ENCODE peak calls at places on chromosomes 13 and 19, in six cellular contexts. O is amygdala; V is NCI-H345; J is GM20000; X is naive B cell; Y is activated effector memory CD4-positive, alpha-beta T cell treated with Interleukin-2 at 50 U/mL for 16 hours. D is an unnamed sample.

GRCh38 chr13:30750036-30750435 is 14.7 kb downstream of the ALOX5AP start:
- DNase-seq in O (no peak), V (no peak), J (no peak), X (no peak), Y (no peak), D (no peak)

GRCh38 chr19:11581740-11582139 is 4.3 kb upstream of the ACP5 start:
- DNase-seq in O (no peak), V (no peak), J (peak), X (peak), Y (no peak), D (no peak)

GRCh38 chr19:4327877-4328242 is 10.8 kb downstream of the STAP2 start:
- DNase-seq in O (no peak), V (no peak), J (no peak), X (no peak), Y (no peak), D (no peak)

GRCh38 chr19:52689804-52690394 is 44.9 kb downstream of the ZNF611 start:
- DNase-seq in O (peak), V (no peak), J (no peak), X (peak), Y (no peak), D (peak)

GRCh38 chr19:33767898-33768413 is 28.7 kb upstream of the KCTD15 start:
- DNase-seq in O (no peak), V (no peak), J (no peak), X (no peak), Y (no peak), D (no peak)

GRCh38 chr19:29449371-29449770 is 76.4 kb upstream of the VSTM2B start:
- DNase-seq in O (no peak), V (no peak), J (no peak), X (no peak), Y (no peak), D (no peak)

GRCh38 chr19:782195-783043 is 14.8 kb upstream of the PTBP1 start:
- DNase-seq in O (no peak), V (no peak), J (no peak), X (no peak), Y (no peak), D (peak)

GRCh38 chr13:65921933-65922332 is 1308.2 kb downstream of the PCDH9 start:
- DNase-seq in O (no peak), V (no peak), J (no peak), X (no peak), Y (no peak), D (no peak)

GRCh38 chr19:47305309-47305751 is 4.3 kb upstream of the C5AR1 start:
- DNase-seq in O (peak), V (peak), J (peak), X (peak), Y (peak), D (peak)

GRCh38 chr13:48808689-48809088 is 155.0 kb downstream of the CYSLTR2 start:
- DNase-seq in O (no peak), V (no peak), J (no peak), X (no peak), Y (no peak), D (peak)

GRCh38 chr13:70255406-70255991 is 147.2 kb upstream of the KLHL1 start:
- DNase-seq in O (no peak), V (no peak), J (no peak), X (no peak), Y (no peak), D (no peak)

GRCh38 chr13:92136449-92137180 is 738.2 kb downstream of the GPC5 start:
- DNase-seq in O (no peak), V (no peak), J (no peak), X (no peak), Y (no peak), D (no peak)

GRCh38 chr19:29337029-29337428 is 124.1 kb upstream of the UQCRFS1 start:
- DNase-seq in O (no peak), V (no peak), J (peak), X (no peak), Y (no peak), D (no peak)

GRCh38 chr19:34808566-34808965 is 35.6 kb upstream of the ZNF599 start:
- DNase-seq in O (no peak), V (no peak), J (no peak), X (no peak), Y (no peak), D (peak)

GRCh38 chr13:43058836-43059235 is 35.5 kb downstream of the DNAJC15 start:
- DNase-seq in O (no peak), V (no peak), J (no peak), X (no peak), Y (no peak), D (no peak)

GRCh38 chr13:101258071-101258470 is 158.2 kb downstream of the NALCN start:
- DNase-seq in O (no peak), V (peak), J (peak), X (no peak), Y (no peak), D (peak)

GRCh38 chr13:49563513-49563912 is 21.8 kb downstream of the RCBTB1 start:
- DNase-seq in O (no peak), V (no peak), J (no peak), X (no peak), Y (no peak), D (peak)

GRCh38 chr19:850221-850978 is 1.7 kb upstream of the ELANE start:
- DNase-seq in O (peak), V (peak), J (no peak), X (no peak), Y (no peak), D (peak)

GRCh38 chr13:46844431-46844830 is 47.5 kb upstream of the ESD start:
- DNase-seq in O (no peak), V (no peak), J (no peak), X (no peak), Y (no peak), D (no peak)

GRCh38 chr13:35892837-35893814 is 238.1 kb downstream of the DCLK1 start:
- DNase-seq in O (no peak), V (no peak), J (no peak), X (no peak), Y (no peak), D (no peak)

GRCh38 chr13:108435393-108436149 is 166.1 kb downstream of the TNFSF13B start:
- DNase-seq in O (no peak), V (no peak), J (no peak), X (no peak), Y (no peak), D (no peak)

GRCh38 chr13:36862002-36862706 is 43.1 kb downstream of the RFXAP start:
- DNase-seq in O (no peak), V (no peak), J (no peak), X (no peak), Y (no peak), D (no peak)

GRCh38 chr13:43291289-43292055 is 268.1 kb downstream of the DNAJC15 start:
- DNase-seq in O (no peak), V (no peak), J (no peak), X (no peak), Y (no peak), D (no peak)

GRCh38 chr19:52307275-52307674 is 10.3 kb downstream of the ZNF480 start:
- DNase-seq in O (no peak), V (no peak), J (no peak), X (no peak), Y (no peak), D (peak)

GRCh38 chr19:40763963-40764362 is 11.4 kb upstream of the MIA start:
- DNase-seq in O (no peak), V (no peak), J (no peak), X (no peak), Y (no peak), D (no peak)

GRCh38 chr19:3983936-3984583 is 1.2 kb downstream of the EEF2 start:
- DNase-seq in O (no peak), V (no peak), J (peak), X (no peak), Y (no peak), D (peak)

GRCh38 chr19:41325947-41326706 is 16.2 kb downstream of the CCDC97 start:
- DNase-seq in O (peak), V (no peak), J (peak), X (peak), Y (no peak), D (peak)

GRCh38 chr19:6452899-6453298 is 6.7 kb downstream of the SLC25A23 start:
- DNase-seq in O (no peak), V (no peak), J (no peak), X (no peak), Y (no peak), D (no peak)

GRCh38 chr19:47544075-47544474 is 28.9 kb downstream of the ZNF541 start:
- DNase-seq in O (no peak), V (no peak), J (no peak), X (no peak), Y (no peak), D (no peak)

GRCh38 chr19:1907563-1908363 is 2.6 kb downstream of the ADAT3 start:
- DNase-seq in O (peak), V (no peak), J (no peak), X (no peak), Y (no peak), D (no peak)

GRCh38 chr13:41621716-41622508 is 164.6 kb downstream of the RGCC start:
- DNase-seq in O (no peak), V (no peak), J (no peak), X (no peak), Y (no peak), D (peak)

GRCh38 chr13:22138947-22139346 is 468.1 kb downstream of the FGF9 start:
- DNase-seq in O (no peak), V (no peak), J (no peak), X (no peak), Y (no peak), D (no peak)

GRCh38 chr19:4390017-4390861 is 10.1 kb downstream of the SH3GL1 start:
- DNase-seq in O (no peak), V (peak), J (no peak), X (no peak), Y (no peak), D (no peak)

GRCh38 chr13:112587767-112588489 is at the start of gene TUBGCP3:
- DNase-seq in O (peak), V (peak), J (peak), X (peak), Y (peak), D (peak)

GRCh38 chr19:55546822-55547614 is 1.7 kb upstream of the SBK3 start:
- DNase-seq in O (no peak), V (no peak), J (no peak), X (no peak), Y (no peak), D (peak)

GRCh38 chr19:13985771-13986347 is 20.3 kb downstream of the RFX1 start:
- DNase-seq in O (no peak), V (peak), J (no peak), X (no peak), Y (no peak), D (no peak)

GRCh38 chr13:106919093-106919492 is 351.2 kb upstream of the ARGLU1 start:
- DNase-seq in O (no peak), V (no peak), J (peak), X (no peak), Y (no peak), D (no peak)

GRCh38 chr19:39372047-39372802 is 18.7 kb downstream of the PAF1 start:
- DNase-seq in O (peak), V (no peak), J (no peak), X (no peak), Y (no peak), D (peak)

GRCh38 chr19:1407662-1408299 is 395 bp downstream of the DAZAP1 start:
- DNase-seq in O (no peak), V (no peak), J (peak), X (no peak), Y (no peak), D (no peak)

D was measured in foreskin fibroblast.